ENCODE peak calls at places on chromosomes 16 and 17, in five cellular contexts. H is H1, F is K562, R is GM12878, I is HepG2. A is an unnamed sample.

GRCh38 chr17:63932721-63933120 is 590 bp upstream of the CD79B start:
- DNase-seq in H (no peak), F (no peak), R (no peak), I (no peak), A (no peak)

GRCh38 chr16:79071424-79071823 is 529.1 kb downstream of the MAF start:
- DNase-seq in H (no peak), F (no peak), R (no peak), I (no peak), A (no peak)

GRCh38 chr17:69602969-69603368 is 188.5 kb downstream of the MAP2K6 start:
- DNase-seq in H (no peak), F (no peak), R (no peak), I (no peak), A (no peak)

GRCh38 chr16:11100239-11100750 is 155.7 kb downstream of the SOCS1 start:
- DNase-seq in H (peak; percentile 23), F (peak; percentile 91), R (peak; percentile 74), I (no peak), A (no peak)

GRCh38 chr16:61148930-61149329 is 887.3 kb downstream of the CDH8 start:
- DNase-seq in H (no peak), F (no peak), R (no peak), I (peak; percentile 7), A (peak; percentile 7)

GRCh38 chr16:83336630-83337029 is 471.1 kb upstream of the HSBP1 start:
- DNase-seq in H (no peak), F (no peak), R (no peak), I (no peak), A (no peak)

GRCh38 chr16:17397499-17397891 is 73.3 kb downstream of the XYLT1 start:
- DNase-seq in H (no peak), F (peak; percentile 64), R (no peak), I (peak; percentile 61), A (peak; percentile 35)

GRCh38 chr17:41418116-41418860 is 6.1 kb downstream of the KRT37 start:
- DNase-seq in H (no peak), F (no peak), R (no peak), I (no peak), A (no peak)

GRCh38 chr16:54207837-54208236 is 78.8 kb downstream of the IRX3 start:
- DNase-seq in H (no peak), F (no peak), R (no peak), I (no peak), A (no peak)

GRCh38 chr17:21374455-21375161 is 1.5 kb upstream of the KCNJ12 start:
- DNase-seq in H (no peak), F (no peak), R (no peak), I (no peak), A (peak; percentile 31)

GRCh38 chr17:48228720-48229119 is 121.2 kb downstream of the SNX11 start:
- DNase-seq in H (peak; percentile 9), F (peak; percentile 52), R (no peak), I (no peak), A (no peak)

GRCh38 chr17:65609749-65610148 is 48.3 kb upstream of the AXIN2 start:
- DNase-seq in H (no peak), F (no peak), R (no peak), I (no peak), A (no peak)

GRCh38 chr17:45739786-45740185 is 44.3 kb upstream of the CRHR1 start:
- DNase-seq in H (no peak), F (no peak), R (no peak), I (no peak), A (no peak)

GRCh38 chr16:56985962-56986360 is 3.4 kb upstream of the NLRC5 start:
- DNase-seq in H (no peak), F (no peak), R (no peak), I (no peak), A (no peak)

GRCh38 chr17:71398706-71399620 is 721.9 kb upstream of the SOX9 start:
- DNase-seq in H (no peak), F (no peak), R (no peak), I (no peak), A (no peak)

GRCh38 chr16:49889725-49890397 is 33.9 kb upstream of the ZNF423 start:
- DNase-seq in H (no peak), F (no peak), R (no peak), I (no peak), A (no peak)

GRCh38 chr16:83366228-83366627 is 441.6 kb upstream of the HSBP1 start:
- DNase-seq in H (no peak), F (no peak), R (no peak), I (no peak), A (no peak)

GRCh38 chr16:87131061-87131995 is 185.9 kb downstream of the C16orf95 start:
- DNase-seq in H (no peak), F (no peak), R (no peak), I (no peak), A (no peak)

GRCh38 chr16:88857728-88858339 is 907 bp downstream of the TRAPPC2L start:
- DNase-seq in H (peak; percentile 27), F (peak; percentile 89), R (no peak), I (peak; percentile 75), A (peak; percentile 96)

GRCh38 chr16:1788095-1788707 is 5.3 kb downstream of the IGFALS start:
- DNase-seq in H (no peak), F (no peak), R (no peak), I (no peak), A (no peak)

GRCh38 chr17:29113334-29113733 is 66.9 kb downstream of the MYO18A start:
- DNase-seq in H (no peak), F (no peak), R (no peak), I (no peak), A (no peak)

GRCh38 chr17:39701012-39701783 is 1.3 kb downstream of the ERBB2 start:
- DNase-seq in H (no peak), F (no peak), R (no peak), I (no peak), A (peak; percentile 36)

GRCh38 chr17:39699818-39700147 is at the start of gene ERBB2:
- DNase-seq in H (no peak), F (no peak), R (no peak), I (peak; percentile 64), A (peak; percentile 93)

GRCh38 chr17:39697961-39698360 is 1.9 kb upstream of the ERBB2 start:
- DNase-seq in H (no peak), F (no peak), R (no peak), I (no peak), A (no peak)

GRCh38 chr17:39701784-39702422 is 2.0 kb downstream of the ERBB2 start:
- DNase-seq in H (no peak), F (no peak), R (no peak), I (no peak), A (no peak)

DNA sequence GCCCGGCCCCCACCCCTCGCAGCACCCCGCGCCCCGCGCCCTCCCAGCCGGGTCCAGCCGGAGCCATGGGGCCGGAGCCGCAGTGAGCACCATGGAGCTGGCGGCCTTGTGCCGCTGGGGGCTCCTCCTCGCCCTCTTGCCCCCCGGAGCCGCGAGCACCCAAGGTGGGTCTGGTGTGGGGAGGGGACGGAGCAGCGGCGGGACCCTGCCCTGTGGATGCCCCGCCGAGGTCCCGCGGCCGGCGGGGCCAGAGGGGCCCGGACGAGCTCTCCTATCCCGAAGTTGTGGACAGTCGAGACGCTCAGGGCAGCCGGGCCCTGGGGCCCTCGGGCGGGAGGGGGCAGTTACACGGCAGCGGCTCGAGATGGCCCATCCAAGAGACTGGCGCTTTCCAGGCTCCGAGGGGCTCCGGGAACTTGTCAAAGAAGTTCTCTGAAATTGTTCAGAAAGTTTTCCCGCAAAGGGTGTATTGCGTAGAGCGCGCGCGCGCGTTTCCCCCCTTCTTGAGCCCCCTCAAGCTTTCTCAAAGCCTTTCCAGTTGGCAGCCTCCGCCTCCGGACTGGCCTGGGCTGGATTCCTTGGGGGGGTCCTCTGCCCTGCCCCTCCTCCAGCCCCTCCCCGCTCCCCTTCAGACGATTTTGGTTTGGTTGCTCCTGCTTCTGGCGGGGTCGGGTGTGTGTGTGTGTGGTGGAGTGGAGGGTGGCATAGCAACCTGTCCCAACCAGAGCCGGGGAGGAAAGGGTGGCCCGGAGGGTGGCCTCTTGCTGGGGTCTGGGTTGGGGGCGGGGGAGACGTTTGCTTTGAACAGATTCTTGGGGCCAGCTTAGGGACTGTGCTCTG is 504 bp downstream of the ERBB2 start:
- DNase-seq in H (no peak), F (no peak), R (no peak), I (no peak), A (no peak)
- TF ChIP-seq HDAC2 in H (no peak), F (no peak), R (no peak), I (no peak), A (no peak)

GRCh38 chr17:6374761-6375312 is 60.1 kb downstream of the AIPL1 start:
- DNase-seq in H (no peak), F (peak; percentile 11), R (no peak), I (no peak), A (peak; percentile 66)
- TF ChIP-seq USF2 in H (no peak), F (no peak), R (no peak), I (no peak), A (no peak)

DNA sequence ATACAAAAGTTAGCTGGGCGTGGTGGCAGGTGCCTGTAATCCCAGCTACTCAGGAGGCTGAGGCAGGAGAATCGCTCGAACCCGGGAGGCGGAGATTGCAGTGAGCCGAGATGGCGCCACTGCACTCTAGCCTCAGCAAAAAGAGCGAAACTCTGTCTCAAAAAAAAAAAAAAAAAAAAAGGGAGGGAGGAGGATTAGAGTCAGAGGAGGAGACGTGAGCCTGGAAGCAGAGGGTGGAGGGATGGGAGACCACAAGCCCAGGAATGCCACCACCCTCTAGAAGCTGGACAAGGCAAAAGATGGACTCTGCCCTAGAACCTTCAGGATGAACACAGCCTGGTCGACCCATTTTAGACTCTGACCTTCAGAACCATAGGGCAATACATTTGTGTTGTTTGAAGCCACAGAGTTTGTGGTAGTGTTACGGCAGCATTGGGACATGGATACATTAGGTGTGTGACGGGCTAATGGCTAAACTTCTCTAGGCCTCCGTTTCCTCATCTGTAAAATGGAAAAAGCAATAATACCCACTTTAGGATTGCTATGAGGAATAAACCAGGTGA is 2.1 kb upstream of the SMIM22 start:
- DNase-seq in H (no peak), F (no peak), R (no peak), I (peak; percentile 33), A (no peak)
- TF ChIP-seq HDAC2 in H (no peak), F (no peak), R (no peak), I (no peak), A (no peak)

GRCh38 chr17:50365649-50366393 is 7.2 kb downstream of the MRPL27 start:
- DNase-seq in H (no peak), F (no peak), R (no peak), I (no peak), A (no peak)
- TF ChIP-seq USF2 in H (no peak), F (no peak), R (no peak), I (no peak), A (no peak)

GRCh38 chr16:24683847-24684493 is 45.5 kb upstream of the TNRC6A start:
- DNase-seq in H (no peak), F (no peak), R (no peak), I (no peak), A (no peak)
- TF ChIP-seq HDAC2 in H (no peak), F (no peak), R (no peak), I (no peak), A (no peak)